ENCODE peak calls at places on chromosomes 7 and 10, in five cellular contexts. O is neural progenitor cell, V is IMR-90, C is heart right ventricle, A is mucosa of descending colon. P is an unnamed sample.

GRCh38 chr7:96321041-96321669 is 743 bp downstream of the SLC25A13 start:
- DNase-seq in O (peak), V (peak), C (peak), A (no peak), P (peak)

GRCh38 chr10:61397175-61397986 is 55.8 kb downstream of the TMEM26 start:
- DNase-seq in O (no peak), V (peak), C (no peak), A (no peak), P (peak)

GRCh38 chr10:107442035-107442505 is 277.6 kb upstream of the SORCS1 start:
- DNase-seq in O (no peak), V (peak), C (no peak), A (no peak), P (peak)

GRCh38 chr10:79093658-79094411 is 25.1 kb downstream of the ZMIZ1 start:
- DNase-seq in O (no peak), V (peak), C (peak), A (peak), P (peak)

GRCh38 chr7:101856488-101857357 is 39.3 kb downstream of the CUX1 start:
- DNase-seq in O (no peak), V (peak), C (peak), A (peak), P (peak)

GRCh38 chr7:135715673-135716072 is 12.3 kb downstream of the SLC13A4 start:
- DNase-seq in O (no peak), V (no peak), C (no peak), A (no peak), P (no peak)

GRCh38 chr7:91135703-91136102 is 128.5 kb upstream of the FZD1 start:
- DNase-seq in O (peak), V (no peak), C (no peak), A (no peak), P (peak)

GRCh38 chr10:3192856-3193635 is 20.5 kb upstream of the PITRM1 start:
- DNase-seq in O (peak), V (peak), C (no peak), A (no peak), P (peak)

GRCh38 chr10:119416855-119417254 is 125.7 kb downstream of the RGS10 start:
- DNase-seq in O (peak), V (peak), C (peak), A (peak), P (peak)

GRCh38 chr10:82932426-82932825 is 1057.4 kb downstream of the NRG3 start:
- DNase-seq in O (no peak), V (no peak), C (no peak), A (no peak), P (peak)

GRCh38 chr10:29915116-29915785 is 144.1 kb downstream of the JCAD start:
- DNase-seq in O (no peak), V (no peak), C (no peak), A (no peak), P (peak)

GRCh38 chr7:9945882-9946281 is 1027.8 kb upstream of the PHF14 start:
- DNase-seq in O (no peak), V (no peak), C (no peak), A (no peak), P (peak)

GRCh38 chr7:27116962-27117686 is 13.4 kb downstream of the HOXA4 start:
- DNase-seq in O (no peak), V (peak), C (no peak), A (no peak), P (no peak)

GRCh38 chr10:2280713-2281112 is 543.4 kb upstream of the ADARB2 start:
- DNase-seq in O (peak), V (no peak), C (no peak), A (no peak), P (no peak)

GRCh38 chr10:1538531-1539061 is 198.7 kb downstream of the ADARB2 start:
- DNase-seq in O (no peak), V (no peak), C (no peak), A (no peak), P (no peak)

GRCh38 chr7:102093599-102094001 is 193.1 kb upstream of the SH2B2 start:
- DNase-seq in O (no peak), V (no peak), C (no peak), A (no peak), P (no peak)

GRCh38 chr10:122163182-122164027 is 107.7 kb upstream of the BTBD16 start:
- DNase-seq in O (peak), V (peak), C (peak), A (no peak), P (no peak)

GRCh38 chr7:151982806-151983205 is 26.6 kb downstream of the GALNTL5 start:
- DNase-seq in O (no peak), V (no peak), C (no peak), A (no peak), P (no peak)

GRCh38 chr10:52387744-52388143 is 73.7 kb downstream of the DKK1 start:
- DNase-seq in O (no peak), V (no peak), C (no peak), A (no peak), P (no peak)

GRCh38 chr7:4325732-4326131 is 356.4 kb upstream of the FOXK1 start:
- DNase-seq in O (no peak), V (no peak), C (no peak), A (no peak), P (no peak)
- TF ChIP-seq CTCF in O (no peak), V (no peak), C (no peak), A (no peak), P (no peak)

DNA sequence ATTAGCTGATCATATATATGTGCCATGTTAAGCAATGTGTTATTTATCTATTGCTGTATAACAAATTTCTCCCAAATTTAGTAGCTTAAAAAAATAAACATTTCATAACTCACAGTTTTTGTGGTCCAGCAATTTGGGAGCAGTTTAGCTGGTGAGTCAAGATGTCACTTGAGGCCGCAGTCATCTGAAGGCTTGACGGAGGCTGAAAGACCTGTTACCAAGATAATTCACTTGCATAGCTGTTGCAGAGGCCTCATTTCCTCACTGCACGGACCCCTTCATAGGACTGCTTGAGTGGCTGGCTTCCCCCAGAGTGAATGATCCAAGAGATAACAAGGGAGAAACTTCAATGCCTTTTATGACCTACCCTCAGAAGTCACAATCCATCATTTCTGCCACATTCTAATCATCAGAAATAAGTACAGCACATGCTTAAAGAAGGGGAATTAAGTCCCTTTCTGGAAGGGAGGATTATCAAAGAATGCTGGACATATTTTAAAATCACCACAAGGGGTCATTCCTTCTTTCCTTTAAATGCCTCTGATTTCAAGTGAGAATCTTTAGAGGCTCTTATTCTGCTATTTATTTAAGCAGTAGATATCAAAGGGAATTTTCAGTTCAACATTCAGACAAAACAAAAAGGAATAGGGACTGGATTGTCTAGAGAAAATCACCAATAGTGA is 10.5 kb upstream of the SRPK2 start:
- DNase-seq in O (no peak), V (peak), C (no peak), A (no peak), P (peak)
- TF ChIP-seq CTCF in O (peak), V (peak), C (peak), A (no peak), P (peak)

GRCh38 chr10:126135177-126135576 is 238.8 kb downstream of the FANK1 start:
- DNase-seq in O (peak), V (peak), C (no peak), A (no peak), P (peak)

GRCh38 chr10:126133906-126134703 is 237.7 kb downstream of the FANK1 start:
- DNase-seq in O (no peak), V (peak), C (no peak), A (no peak), P (peak)

GRCh38 chr10:126135939-126136595 is 239.7 kb downstream of the FANK1 start:
- DNase-seq in O (no peak), V (no peak), C (no peak), A (no peak), P (no peak)

GRCh38 chr10:126140746-126141273 is 244.4 kb downstream of the FANK1 start:
- DNase-seq in O (no peak), V (no peak), C (no peak), A (no peak), P (no peak)

DNA sequence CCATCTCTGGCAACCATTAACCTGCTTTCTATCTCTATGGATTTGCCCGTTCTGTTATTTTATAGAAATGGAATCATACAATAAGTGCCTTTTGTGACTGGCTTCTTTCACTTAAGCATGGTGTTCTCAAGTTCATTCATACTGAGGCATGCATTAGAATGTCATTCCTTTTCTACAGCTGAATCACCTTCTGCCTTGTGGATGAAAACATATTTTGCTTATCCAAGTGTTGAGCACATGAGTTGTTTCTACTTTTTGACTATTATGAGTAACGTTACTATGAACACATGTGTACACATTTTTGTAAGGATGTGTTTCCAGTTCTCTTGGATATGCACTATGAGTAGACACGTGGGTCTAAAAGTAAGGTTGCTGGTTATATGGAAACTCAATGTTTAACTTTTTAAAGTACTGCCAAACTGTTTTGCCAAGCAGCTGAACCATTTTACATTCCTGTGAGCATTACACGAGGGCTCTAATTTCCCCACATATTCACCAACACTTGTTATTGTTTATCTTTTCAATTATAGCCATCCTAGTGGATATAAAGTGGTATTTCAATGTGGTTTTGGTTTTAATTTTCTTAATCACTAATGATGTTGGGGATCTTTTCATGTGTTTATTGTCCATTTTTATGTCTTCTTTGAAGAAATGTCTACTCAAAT is 241.3 kb downstream of the FANK1 start:
- DNase-seq in O (no peak), V (peak), C (no peak), A (no peak), P (peak)
- TF ChIP-seq CTCF in O (no peak), V (no peak), C (no peak), A (no peak), P (no peak)

DNA sequence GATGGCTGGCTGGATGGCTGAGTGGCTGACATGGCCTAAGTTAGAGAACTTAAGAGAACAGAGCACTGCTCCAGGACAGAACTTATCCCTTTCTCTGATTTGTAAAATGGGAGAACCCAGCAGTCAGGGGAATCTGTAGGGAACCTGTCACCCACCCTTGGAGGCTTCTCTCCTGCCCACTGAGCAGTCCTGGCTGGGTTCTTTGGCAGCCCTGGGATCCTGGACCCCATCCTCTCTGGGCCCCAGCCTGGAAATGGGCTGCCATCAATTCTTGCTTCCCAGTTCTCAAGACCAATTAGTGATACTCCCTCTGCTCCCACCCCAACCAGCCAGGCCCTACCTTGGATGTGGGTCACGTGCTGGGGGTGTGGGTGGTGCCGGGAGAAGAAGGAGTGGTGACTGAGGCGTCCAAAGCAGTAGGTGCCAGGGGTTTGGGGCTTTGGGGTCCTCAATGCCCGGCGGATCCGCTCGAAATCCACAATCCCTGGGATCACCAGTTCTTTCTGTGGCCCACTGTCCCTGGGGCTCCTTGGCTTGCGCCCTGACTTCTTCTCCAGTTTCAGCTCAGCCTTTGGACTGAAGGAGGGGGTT is 3.6 kb downstream of the TBATA start:
- DNase-seq in O (no peak), V (no peak), C (no peak), A (no peak), P (no peak)
- TF ChIP-seq CTCF in O (no peak), V (no peak), C (no peak), A (no peak), P (no peak)

DNA sequence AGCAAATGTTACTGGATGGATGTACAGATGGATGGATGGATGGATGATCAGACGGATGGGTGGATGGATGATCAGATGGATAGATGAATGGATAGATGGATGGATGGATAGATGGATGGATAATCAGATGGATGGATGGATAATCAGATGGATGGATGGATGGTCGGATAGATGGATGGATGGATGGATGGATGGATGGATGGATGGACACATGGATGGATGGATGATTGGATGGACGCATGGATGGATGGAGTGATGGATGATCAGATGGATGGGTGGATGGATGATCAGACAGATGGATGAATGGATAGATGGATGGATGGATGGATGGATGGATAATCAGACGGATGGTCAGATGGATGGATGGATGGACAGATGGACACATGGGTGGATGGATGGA is 90.3 kb upstream of the TCF7L2 start:
- DNase-seq in O (no peak), V (no peak), C (no peak), A (no peak), P (no peak)
- TF ChIP-seq CTCF in O (no peak), V (no peak), C (no peak), A (no peak), P (no peak)

DNA sequence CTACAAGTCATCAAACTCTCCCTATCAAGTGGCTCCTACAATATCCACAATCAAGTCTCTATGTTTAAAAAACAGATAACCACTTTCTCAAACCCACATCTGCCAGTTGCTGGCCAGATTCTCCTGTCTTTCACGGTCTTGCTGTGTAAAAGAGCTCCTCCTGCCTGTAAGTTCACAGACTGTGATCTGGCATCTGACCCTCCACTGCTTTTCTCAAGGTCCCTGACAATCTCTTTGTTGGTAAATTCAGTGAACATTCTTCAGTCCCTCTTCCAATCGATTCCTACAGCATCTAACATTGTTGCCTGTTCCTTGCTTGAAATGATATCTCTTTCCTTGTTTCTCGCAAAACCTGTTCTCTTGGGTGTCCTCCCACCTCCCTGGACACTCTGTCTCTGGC is 18.5 kb upstream of the LMOD2 start:
- DNase-seq in O (no peak), V (no peak), C (no peak), A (no peak), P (no peak)
- TF ChIP-seq CTCF in O (no peak), V (no peak), C (peak), A (no peak), P (no peak)

DNA sequence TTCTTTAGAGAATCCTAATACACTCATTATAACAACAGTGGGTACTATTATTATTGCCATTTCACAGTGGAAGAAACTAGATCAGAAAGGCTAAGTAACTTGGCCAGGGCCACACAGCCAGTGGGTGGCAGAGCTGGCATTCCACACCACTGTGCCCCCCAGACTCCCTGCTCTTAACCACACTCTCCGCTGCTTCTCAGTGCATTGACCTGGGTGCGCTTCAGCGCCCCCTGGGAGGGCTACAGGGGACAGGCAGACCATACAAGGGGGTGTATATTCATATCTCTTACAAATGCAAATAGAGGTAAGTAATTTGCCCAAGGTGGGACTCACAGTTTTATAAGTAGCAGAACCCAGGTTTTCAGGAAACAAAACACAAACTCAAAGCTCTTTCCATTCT is 77.0 kb upstream of the NMT2 start:
- DNase-seq in O (peak), V (no peak), C (no peak), A (no peak), P (no peak)
- TF ChIP-seq CTCF in O (peak), V (peak), C (no peak), A (no peak), P (peak)

DNA sequence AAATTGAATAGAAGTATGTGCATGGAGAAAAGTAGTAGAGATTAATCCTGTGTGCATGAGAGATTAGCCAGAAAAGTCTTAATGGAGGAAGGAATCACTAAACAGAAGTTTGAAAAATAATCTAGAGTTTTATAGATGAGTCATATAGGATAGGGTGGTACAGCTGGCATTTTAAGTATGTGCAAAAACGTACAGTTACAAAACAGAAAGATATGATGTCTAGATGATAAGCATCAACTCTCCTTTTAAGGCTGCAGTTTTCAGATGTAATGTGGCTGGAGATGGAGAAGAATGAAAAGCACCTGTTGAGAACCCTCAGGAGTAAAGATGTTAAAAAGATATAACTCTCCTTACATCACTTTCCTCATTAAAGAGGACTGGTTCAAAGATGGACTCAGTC is 271.3 kb downstream of the STK31 start:
- DNase-seq in O (no peak), V (no peak), C (no peak), A (no peak), P (no peak)
- TF ChIP-seq CTCF in O (no peak), V (no peak), C (no peak), A (no peak), P (no peak)

DNA sequence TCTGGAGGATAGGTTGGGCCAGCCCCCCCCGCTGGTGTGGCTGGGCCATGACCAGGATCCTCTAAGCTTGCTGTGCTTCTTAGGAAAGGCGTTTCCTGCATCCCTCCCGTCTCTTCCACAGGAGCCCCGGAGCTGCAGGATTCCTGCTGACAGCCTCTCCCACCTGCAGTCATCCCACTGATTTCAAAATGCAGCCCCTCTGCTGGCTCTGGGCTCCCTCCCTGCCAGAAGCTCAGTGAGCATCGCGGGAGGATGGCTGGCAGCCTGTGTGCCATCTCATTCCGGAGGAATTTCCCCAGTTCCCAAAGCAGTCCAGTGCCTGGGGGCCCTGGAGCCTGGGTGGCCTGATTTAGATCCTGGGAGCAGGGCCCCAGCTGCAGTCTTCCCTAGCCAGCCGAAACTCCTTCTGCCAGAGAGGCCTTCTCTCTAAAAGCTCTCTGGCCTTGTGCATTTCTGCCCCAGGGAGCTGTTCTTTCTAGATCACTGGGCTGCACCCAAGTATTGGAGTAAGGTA is 21.8 kb upstream of the GOLGA7B start:
- DNase-seq in O (no peak), V (no peak), C (no peak), A (no peak), P (no peak)
- TF ChIP-seq CTCF in O (no peak), V (no peak), C (no peak), A (no peak), P (no peak)